ENCODE peak calls at places on chromosomes 13 and 19, in five cellular contexts. L is dermis blood vessel endothelial cell; M is left ventricle myocardium superior; B is hepatocyte; Y is CD8-positive, alpha-beta memory T cell. N is an unnamed sample.
A peak's percentile ranks its signal among the peaks of the same experiment; 100 is the strongest.

GRCh38 chr13:39618546-39618945 is 15.6 kb upstream of the LHFPL6 start:
- DNase-seq in L (no peak), M (no peak), B (no peak), Y (no peak), N (no peak)

GRCh38 chr13:110549795-110550160 is 11.7 kb downstream of the RAB20 start:
- DNase-seq in L (no peak), M (no peak), B (no peak), Y (no peak), N (peak; percentile 56)

GRCh38 chr13:38763446-38764381 is 76.8 kb downstream of the FREM2 start:
- DNase-seq in L (peak; percentile 41), M (no peak), B (peak; percentile 68), Y (no peak), N (no peak)

GRCh38 chr13:42894765-42895181 is 97.3 kb downstream of the EPSTI1 start:
- DNase-seq in L (peak; percentile 86), M (no peak), B (peak; percentile 13), Y (no peak), N (no peak)

GRCh38 chr19:18915639-18916038 is 3.5 kb downstream of the COPE start:
- DNase-seq in L (peak; percentile 78), M (no peak), B (no peak), Y (no peak), N (no peak)

GRCh38 chr13:95254341-95254740 is 46.9 kb downstream of the ABCC4 start:
- DNase-seq in L (peak; percentile 43), M (no peak), B (no peak), Y (no peak), N (no peak)

GRCh38 chr13:66001136-66001535 is 1229.0 kb downstream of the PCDH9 start:
- DNase-seq in L (no peak), M (no peak), B (no peak), Y (no peak), N (no peak)

GRCh38 chr13:42747399-42747873 is 33.9 kb upstream of the FAM216B start:
- DNase-seq in L (peak; percentile 0), M (no peak), B (peak; percentile 28), Y (no peak), N (no peak)

GRCh38 chr13:91579320-91579719 is 180.9 kb downstream of the GPC5 start:
- DNase-seq in L (no peak), M (no peak), B (no peak), Y (no peak), N (no peak)

GRCh38 chr19:2171349-2172145 is 7.8 kb downstream of the DOT1L start:
- DNase-seq in L (no peak), M (peak; percentile 79), B (peak; percentile 72), Y (peak; percentile 66), N (peak; percentile 72)

GRCh38 chr13:108595416-108596257 is 33.8 kb upstream of the MYO16 start:
- DNase-seq in L (no peak), M (no peak), B (no peak), Y (no peak), N (no peak)

GRCh38 chr19:18453269-18454024 is 15.5 kb upstream of the ISYNA1 start:
- DNase-seq in L (no peak), M (no peak), B (no peak), Y (no peak), N (no peak)

GRCh38 chr13:109256866-109257760 is 529.3 kb downstream of the IRS2 start:
- DNase-seq in L (no peak), M (no peak), B (peak; percentile 80), Y (no peak), N (no peak)

GRCh38 chr19:58386166-58386575 is 898 bp upstream of the RPS5 start:
- DNase-seq in L (no peak), M (peak; percentile 49), B (no peak), Y (no peak), N (no peak)

GRCh38 chr19:40466219-40467006 is at the start of gene SPTBN4:
- DNase-seq in L (peak; percentile 6), M (peak; percentile 60), B (peak; percentile 12), Y (peak; percentile 78), N (peak; percentile 82)

GRCh38 chr13:25598421-25598820 is 226.6 kb downstream of the ATP8A2 start:
- DNase-seq in L (no peak), M (no peak), B (no peak), Y (no peak), N (no peak)

GRCh38 chr13:73421310-73421912 is 362.6 kb downstream of the KLF5 start:
- DNase-seq in L (no peak), M (no peak), B (no peak), Y (no peak), N (no peak)

GRCh38 chr13:99984134-99984462 is 2.5 kb downstream of the ZIC2 start:
- DNase-seq in L (no peak), M (no peak), B (no peak), Y (no peak), N (no peak)

GRCh38 chr13:109110159-109110558 is 480.7 kb downstream of the MYO16 start:
- DNase-seq in L (no peak), M (no peak), B (no peak), Y (no peak), N (no peak)

GRCh38 chr13:98460519-98460918 is 116.4 kb downstream of the STK24 start:
- DNase-seq in L (no peak), M (no peak), B (no peak), Y (no peak), N (no peak)

GRCh38 chr19:54673222-54673621 is 10.4 kb downstream of the LILRB4 start:
- DNase-seq in L (no peak), M (no peak), B (no peak), Y (no peak), N (no peak)

N was measured in Right ventricle myocardium inferior.